ENCODE peak calls at places on chromosomes 13 and 19, in six cellular contexts. One of them, this sample, is unnamed.

GRCh38 chr13:21069561-21070004 is 8.2 kb upstream of the LATS2 start:
- DNase-seq in kidney glomerular epithelial cell: peak; percentile 73
- DNase-seq in activated naive CD8-positive, alpha-beta T cell treated with anti-CD3 and anti-CD28 coated beads, Interleukin-2, amount 10 ng/mL, durations not matched to agents 7 days and 5 days: no peak
- DNase-seq in stromal cell of bone marrow: peak; percentile 94
- DNase-seq in T follicular helper cell: no peak
- DNase-seq in anterior cingulate cortex: no peak
- DNase-seq in this sample: peak; percentile 94

GRCh38 chr13:59687028-59687427 is 476.7 kb downstream of the DIAPH3 start:
- DNase-seq in anterior cingulate cortex: no peak
- DNase-seq in stromal cell of bone marrow: no peak
- DNase-seq in kidney glomerular epithelial cell: no peak
- DNase-seq in T follicular helper cell: no peak
- DNase-seq in activated naive CD8-positive, alpha-beta T cell treated with anti-CD3 and anti-CD28 coated beads, Interleukin-2, amount 10 ng/mL, durations not matched to agents 7 days and 5 days: no peak
- DNase-seq in this sample: no peak

GRCh38 chr13:90430127-90430526 is 917.4 kb upstream of the MIR17HG start:
- DNase-seq in anterior cingulate cortex: no peak
- DNase-seq in activated naive CD8-positive, alpha-beta T cell treated with anti-CD3 and anti-CD28 coated beads, Interleukin-2, amount 10 ng/mL, durations not matched to agents 7 days and 5 days: no peak
- DNase-seq in T follicular helper cell: no peak
- DNase-seq in stromal cell of bone marrow: no peak
- DNase-seq in kidney glomerular epithelial cell: no peak
- DNase-seq in this sample: no peak

GRCh38 chr13:48862572-48862971 is 113.1 kb upstream of the FNDC3A start:
- DNase-seq in T follicular helper cell: no peak
- DNase-seq in activated naive CD8-positive, alpha-beta T cell treated with anti-CD3 and anti-CD28 coated beads, Interleukin-2, amount 10 ng/mL, durations not matched to agents 7 days and 5 days: no peak
- DNase-seq in kidney glomerular epithelial cell: no peak
- DNase-seq in anterior cingulate cortex: no peak
- DNase-seq in stromal cell of bone marrow: no peak
- DNase-seq in this sample: no peak

GRCh38 chr19:45296365-45296764 is 26.3 kb downstream of the CKM start:
- DNase-seq in T follicular helper cell: no peak
- DNase-seq in kidney glomerular epithelial cell: no peak
- DNase-seq in activated naive CD8-positive, alpha-beta T cell treated with anti-CD3 and anti-CD28 coated beads, Interleukin-2, amount 10 ng/mL, durations not matched to agents 7 days and 5 days: no peak
- DNase-seq in stromal cell of bone marrow: no peak
- DNase-seq in anterior cingulate cortex: no peak
- DNase-seq in this sample: no peak

GRCh38 chr13:45584816-45585215 is 30.7 kb downstream of the ERICH6B start:
- DNase-seq in anterior cingulate cortex: no peak
- DNase-seq in kidney glomerular epithelial cell: no peak
- DNase-seq in T follicular helper cell: no peak
- DNase-seq in activated naive CD8-positive, alpha-beta T cell treated with anti-CD3 and anti-CD28 coated beads, Interleukin-2, amount 10 ng/mL, durations not matched to agents 7 days and 5 days: no peak
- DNase-seq in stromal cell of bone marrow: no peak
- DNase-seq in this sample: no peak

GRCh38 chr19:37994823-37995130 is 87.8 kb downstream of the SIPA1L3 start:
- DNase-seq in T follicular helper cell: no peak
- DNase-seq in kidney glomerular epithelial cell: no peak
- DNase-seq in anterior cingulate cortex: no peak
- DNase-seq in stromal cell of bone marrow: no peak
- DNase-seq in activated naive CD8-positive, alpha-beta T cell treated with anti-CD3 and anti-CD28 coated beads, Interleukin-2, amount 10 ng/mL, durations not matched to agents 7 days and 5 days: no peak
- DNase-seq in this sample: no peak

GRCh38 chr19:52398091-52398461 is 427 bp downstream of the ZNF528 start:
- DNase-seq in activated naive CD8-positive, alpha-beta T cell treated with anti-CD3 and anti-CD28 coated beads, Interleukin-2, amount 10 ng/mL, durations not matched to agents 7 days and 5 days: no peak
- DNase-seq in T follicular helper cell: no peak
- DNase-seq in kidney glomerular epithelial cell: no peak
- DNase-seq in stromal cell of bone marrow: no peak
- DNase-seq in anterior cingulate cortex: no peak
- DNase-seq in this sample: no peak

GRCh38 chr19:48966541-48967345 is 1.6 kb downstream of the FTL start:
- DNase-seq in anterior cingulate cortex: no peak
- DNase-seq in kidney glomerular epithelial cell: no peak
- DNase-seq in stromal cell of bone marrow: no peak
- DNase-seq in activated naive CD8-positive, alpha-beta T cell treated with anti-CD3 and anti-CD28 coated beads, Interleukin-2, amount 10 ng/mL, durations not matched to agents 7 days and 5 days: no peak
- DNase-seq in T follicular helper cell: no peak
- DNase-seq in this sample: no peak

GRCh38 chr13:80360298-80360827 is 19.4 kb upstream of the SPRY2 start:
- DNase-seq in activated naive CD8-positive, alpha-beta T cell treated with anti-CD3 and anti-CD28 coated beads, Interleukin-2, amount 10 ng/mL, durations not matched to agents 7 days and 5 days: no peak
- DNase-seq in stromal cell of bone marrow: no peak
- DNase-seq in kidney glomerular epithelial cell: no peak
- DNase-seq in T follicular helper cell: no peak
- DNase-seq in anterior cingulate cortex: no peak
- DNase-seq in this sample: no peak

GRCh38 chr13:97130201-97130600 is 91.9 kb upstream of the MBNL2 start:
- DNase-seq in anterior cingulate cortex: no peak
- DNase-seq in kidney glomerular epithelial cell: no peak
- DNase-seq in stromal cell of bone marrow: no peak
- DNase-seq in activated naive CD8-positive, alpha-beta T cell treated with anti-CD3 and anti-CD28 coated beads, Interleukin-2, amount 10 ng/mL, durations not matched to agents 7 days and 5 days: no peak
- DNase-seq in T follicular helper cell: no peak
- DNase-seq in this sample: no peak

GRCh38 chr19:58380736-58381459 is at the start of gene ZNF837:
- DNase-seq in T follicular helper cell: peak; percentile 97
- DNase-seq in kidney glomerular epithelial cell: peak; percentile 99
- DNase-seq in activated naive CD8-positive, alpha-beta T cell treated with anti-CD3 and anti-CD28 coated beads, Interleukin-2, amount 10 ng/mL, durations not matched to agents 7 days and 5 days: peak; percentile 95
- DNase-seq in stromal cell of bone marrow: peak; percentile 100
- DNase-seq in anterior cingulate cortex: peak; percentile 97
- DNase-seq in this sample: peak; percentile 100

GRCh38 chr19:9295411-9295849 is 14.2 kb downstream of the ZNF699 start:
- DNase-seq in stromal cell of bone marrow: no peak
- DNase-seq in activated naive CD8-positive, alpha-beta T cell treated with anti-CD3 and anti-CD28 coated beads, Interleukin-2, amount 10 ng/mL, durations not matched to agents 7 days and 5 days: no peak
- DNase-seq in T follicular helper cell: no peak
- DNase-seq in kidney glomerular epithelial cell: no peak
- DNase-seq in anterior cingulate cortex: no peak
- DNase-seq in this sample: no peak

GRCh38 chr19:7333198-7334118 is 15.3 kb upstream of the ARHGEF18 start:
- DNase-seq in kidney glomerular epithelial cell: no peak
- DNase-seq in anterior cingulate cortex: no peak
- DNase-seq in activated naive CD8-positive, alpha-beta T cell treated with anti-CD3 and anti-CD28 coated beads, Interleukin-2, amount 10 ng/mL, durations not matched to agents 7 days and 5 days: no peak
- DNase-seq in T follicular helper cell: no peak
- DNase-seq in stromal cell of bone marrow: no peak
- DNase-seq in this sample: no peak

GRCh38 chr19:24029941-24030636 is 56.9 kb upstream of the ZNF254 start:
- DNase-seq in activated naive CD8-positive, alpha-beta T cell treated with anti-CD3 and anti-CD28 coated beads, Interleukin-2, amount 10 ng/mL, durations not matched to agents 7 days and 5 days: no peak
- DNase-seq in stromal cell of bone marrow: no peak
- DNase-seq in kidney glomerular epithelial cell: no peak
- DNase-seq in T follicular helper cell: no peak
- DNase-seq in anterior cingulate cortex: no peak
- DNase-seq in this sample: no peak

GRCh38 chr13:109665781-109666249 is 120.6 kb downstream of the IRS2 start:
- DNase-seq in T follicular helper cell: no peak
- DNase-seq in kidney glomerular epithelial cell: no peak
- DNase-seq in anterior cingulate cortex: no peak
- DNase-seq in activated naive CD8-positive, alpha-beta T cell treated with anti-CD3 and anti-CD28 coated beads, Interleukin-2, amount 10 ng/mL, durations not matched to agents 7 days and 5 days: no peak
- DNase-seq in stromal cell of bone marrow: no peak
- DNase-seq in this sample: no peak

GRCh38 chr19:14979498-14980255 is at the start of gene SLC1A6:
- DNase-seq in activated naive CD8-positive, alpha-beta T cell treated with anti-CD3 and anti-CD28 coated beads, Interleukin-2, amount 10 ng/mL, durations not matched to agents 7 days and 5 days: peak; percentile 34
- DNase-seq in kidney glomerular epithelial cell: no peak
- DNase-seq in stromal cell of bone marrow: no peak
- DNase-seq in T follicular helper cell: no peak
- DNase-seq in anterior cingulate cortex: no peak
- DNase-seq in this sample: no peak

GRCh38 chr13:79674765-79675515 is 194.0 kb downstream of the NDFIP2 start:
- DNase-seq in stromal cell of bone marrow: no peak
- DNase-seq in kidney glomerular epithelial cell: no peak
- DNase-seq in activated naive CD8-positive, alpha-beta T cell treated with anti-CD3 and anti-CD28 coated beads, Interleukin-2, amount 10 ng/mL, durations not matched to agents 7 days and 5 days: no peak
- DNase-seq in anterior cingulate cortex: no peak
- DNase-seq in T follicular helper cell: no peak
- DNase-seq in this sample: no peak

GRCh38 chr19:45138303-45138751 is 22.5 kb downstream of the NKPD1 start:
- DNase-seq in T follicular helper cell: no peak
- DNase-seq in anterior cingulate cortex: no peak
- DNase-seq in stromal cell of bone marrow: no peak
- DNase-seq in kidney glomerular epithelial cell: no peak
- DNase-seq in activated naive CD8-positive, alpha-beta T cell treated with anti-CD3 and anti-CD28 coated beads, Interleukin-2, amount 10 ng/mL, durations not matched to agents 7 days and 5 days: no peak
- DNase-seq in this sample: no peak

GRCh38 chr19:4581381-4582111 is 22.1 kb upstream of the SEMA6B start:
- DNase-seq in T follicular helper cell: no peak
- DNase-seq in anterior cingulate cortex: no peak
- DNase-seq in activated naive CD8-positive, alpha-beta T cell treated with anti-CD3 and anti-CD28 coated beads, Interleukin-2, amount 10 ng/mL, durations not matched to agents 7 days and 5 days: no peak
- DNase-seq in kidney glomerular epithelial cell: no peak
- DNase-seq in stromal cell of bone marrow: no peak
- DNase-seq in this sample: no peak

GRCh38 chr13:75738841-75739240 is 102.7 kb downstream of the LMO7 start:
- DNase-seq in T follicular helper cell: no peak
- DNase-seq in anterior cingulate cortex: no peak
- DNase-seq in kidney glomerular epithelial cell: no peak
- DNase-seq in activated naive CD8-positive, alpha-beta T cell treated with anti-CD3 and anti-CD28 coated beads, Interleukin-2, amount 10 ng/mL, durations not matched to agents 7 days and 5 days: no peak
- DNase-seq in stromal cell of bone marrow: no peak
- DNase-seq in this sample: no peak

GRCh38 chr13:94967183-94968039 is 255.1 kb upstream of the SOX21 start:
- DNase-seq in activated naive CD8-positive, alpha-beta T cell treated with anti-CD3 and anti-CD28 coated beads, Interleukin-2, amount 10 ng/mL, durations not matched to agents 7 days and 5 days: peak; percentile 49
- DNase-seq in stromal cell of bone marrow: no peak
- DNase-seq in anterior cingulate cortex: no peak
- DNase-seq in kidney glomerular epithelial cell: no peak
- DNase-seq in T follicular helper cell: no peak
- DNase-seq in this sample: no peak

GRCh38 chr13:46476174-46476573 is 76.8 kb upstream of the LRCH1 start:
- DNase-seq in activated naive CD8-positive, alpha-beta T cell treated with anti-CD3 and anti-CD28 coated beads, Interleukin-2, amount 10 ng/mL, durations not matched to agents 7 days and 5 days: no peak
- DNase-seq in stromal cell of bone marrow: no peak
- DNase-seq in kidney glomerular epithelial cell: no peak
- DNase-seq in anterior cingulate cortex: no peak
- DNase-seq in T follicular helper cell: no peak
- DNase-seq in this sample: no peak

GRCh38 chr19:2266183-2266993 is 10.2 kb upstream of the JSRP1 start:
- DNase-seq in stromal cell of bone marrow: peak; percentile 68
- DNase-seq in kidney glomerular epithelial cell: peak; percentile 47
- DNase-seq in anterior cingulate cortex: peak; percentile 24
- DNase-seq in activated naive CD8-positive, alpha-beta T cell treated with anti-CD3 and anti-CD28 coated beads, Interleukin-2, amount 10 ng/mL, durations not matched to agents 7 days and 5 days: no peak
- DNase-seq in T follicular helper cell: no peak
- DNase-seq in this sample: no peak

GRCh38 chr19:5123646-5124045 is 154.7 kb downstream of the KDM4B start:
- DNase-seq in stromal cell of bone marrow: no peak
- DNase-seq in kidney glomerular epithelial cell: no peak
- DNase-seq in anterior cingulate cortex: no peak
- DNase-seq in activated naive CD8-positive, alpha-beta T cell treated with anti-CD3 and anti-CD28 coated beads, Interleukin-2, amount 10 ng/mL, durations not matched to agents 7 days and 5 days: no peak
- DNase-seq in T follicular helper cell: no peak
- DNase-seq in this sample: no peak

GRCh38 chr19:41226053-41226873 is 7.2 kb downstream of the AXL start:
- DNase-seq in kidney glomerular epithelial cell: peak; percentile 92
- DNase-seq in stromal cell of bone marrow: peak; percentile 67
- DNase-seq in anterior cingulate cortex: peak; percentile 17
- DNase-seq in T follicular helper cell: peak; percentile 19
- DNase-seq in activated naive CD8-positive, alpha-beta T cell treated with anti-CD3 and anti-CD28 coated beads, Interleukin-2, amount 10 ng/mL, durations not matched to agents 7 days and 5 days: peak; percentile 60
- DNase-seq in this sample: peak; percentile 85

GRCh38 chr19:51356159-51356801 is 9.9 kb downstream of the ETFB start:
- DNase-seq in anterior cingulate cortex: no peak
- DNase-seq in stromal cell of bone marrow: no peak
- DNase-seq in activated naive CD8-positive, alpha-beta T cell treated with anti-CD3 and anti-CD28 coated beads, Interleukin-2, amount 10 ng/mL, durations not matched to agents 7 days and 5 days: no peak
- DNase-seq in T follicular helper cell: no peak
- DNase-seq in kidney glomerular epithelial cell: no peak
- DNase-seq in this sample: no peak

GRCh38 chr13:30844548-30845296 is 61.3 kb upstream of the MEDAG start:
- DNase-seq in activated naive CD8-positive, alpha-beta T cell treated with anti-CD3 and anti-CD28 coated beads, Interleukin-2, amount 10 ng/mL, durations not matched to agents 7 days and 5 days: no peak
- DNase-seq in kidney glomerular epithelial cell: no peak
- DNase-seq in anterior cingulate cortex: no peak
- DNase-seq in T follicular helper cell: no peak
- DNase-seq in stromal cell of bone marrow: no peak
- DNase-seq in this sample: no peak

GRCh38 chr13:28492527-28493367 is 2.2 kb downstream of the FLT1 start:
- DNase-seq in anterior cingulate cortex: no peak
- DNase-seq in T follicular helper cell: peak; percentile 25
- DNase-seq in activated naive CD8-positive, alpha-beta T cell treated with anti-CD3 and anti-CD28 coated beads, Interleukin-2, amount 10 ng/mL, durations not matched to agents 7 days and 5 days: no peak
- DNase-seq in kidney glomerular epithelial cell: no peak
- DNase-seq in stromal cell of bone marrow: no peak
- DNase-seq in this sample: no peak

GRCh38 chr13:34942732-34943674 is 933 bp downstream of the NBEA start:
- DNase-seq in kidney glomerular epithelial cell: no peak
- DNase-seq in T follicular helper cell: no peak
- DNase-seq in stromal cell of bone marrow: no peak
- DNase-seq in anterior cingulate cortex: no peak
- DNase-seq in activated naive CD8-positive, alpha-beta T cell treated with anti-CD3 and anti-CD28 coated beads, Interleukin-2, amount 10 ng/mL, durations not matched to agents 7 days and 5 days: peak; percentile 43
- DNase-seq in this sample: no peak

GRCh38 chr13:44853641-44854040 is 135.6 kb downstream of the NUFIP1 start:
- DNase-seq in T follicular helper cell: no peak
- DNase-seq in kidney glomerular epithelial cell: peak; percentile 71
- DNase-seq in anterior cingulate cortex: no peak
- DNase-seq in activated naive CD8-positive, alpha-beta T cell treated with anti-CD3 and anti-CD28 coated beads, Interleukin-2, amount 10 ng/mL, durations not matched to agents 7 days and 5 days: no peak
- DNase-seq in stromal cell of bone marrow: no peak
- DNase-seq in this sample: no peak

GRCh38 chr19:55611300-55611982 is 6.0 kb downstream of the ZNF865 start:
- DNase-seq in activated naive CD8-positive, alpha-beta T cell treated with anti-CD3 and anti-CD28 coated beads, Interleukin-2, amount 10 ng/mL, durations not matched to agents 7 days and 5 days: no peak
- DNase-seq in stromal cell of bone marrow: no peak
- DNase-seq in anterior cingulate cortex: no peak
- DNase-seq in T follicular helper cell: no peak
- DNase-seq in kidney glomerular epithelial cell: no peak
- DNase-seq in this sample: no peak

GRCh38 chr19:10363789-10364281 is 16.5 kb downstream of the TYK2 start:
- DNase-seq in T follicular helper cell: no peak
- DNase-seq in anterior cingulate cortex: no peak
- DNase-seq in kidney glomerular epithelial cell: no peak
- DNase-seq in activated naive CD8-positive, alpha-beta T cell treated with anti-CD3 and anti-CD28 coated beads, Interleukin-2, amount 10 ng/mL, durations not matched to agents 7 days and 5 days: no peak
- DNase-seq in stromal cell of bone marrow: no peak
- DNase-seq in this sample: no peak

GRCh38 chr13:111913790-111914189 is 153.2 kb upstream of the SOX1 start:
- DNase-seq in kidney glomerular epithelial cell: no peak
- DNase-seq in stromal cell of bone marrow: no peak
- DNase-seq in anterior cingulate cortex: no peak
- DNase-seq in T follicular helper cell: no peak
- DNase-seq in activated naive CD8-positive, alpha-beta T cell treated with anti-CD3 and anti-CD28 coated beads, Interleukin-2, amount 10 ng/mL, durations not matched to agents 7 days and 5 days: no peak
- DNase-seq in this sample: no peak

GRCh38 chr19:10000171-10000826 is 10.0 kb downstream of the COL5A3 start:
- DNase-seq in activated naive CD8-positive, alpha-beta T cell treated with anti-CD3 and anti-CD28 coated beads, Interleukin-2, amount 10 ng/mL, durations not matched to agents 7 days and 5 days: peak; percentile 70
- DNase-seq in stromal cell of bone marrow: peak; percentile 27
- DNase-seq in T follicular helper cell: peak; percentile 48
- DNase-seq in anterior cingulate cortex: peak; percentile 49
- DNase-seq in kidney glomerular epithelial cell: peak; percentile 16
- DNase-seq in this sample: peak; percentile 54

GRCh38 chr19:44955500-44956439 is 590 bp downstream of the CLPTM1 start:
- DNase-seq in stromal cell of bone marrow: no peak
- DNase-seq in anterior cingulate cortex: no peak
- DNase-seq in kidney glomerular epithelial cell: no peak
- DNase-seq in T follicular helper cell: no peak
- DNase-seq in activated naive CD8-positive, alpha-beta T cell treated with anti-CD3 and anti-CD28 coated beads, Interleukin-2, amount 10 ng/mL, durations not matched to agents 7 days and 5 days: no peak
- DNase-seq in this sample: no peak

GRCh38 chr19:1019980-1020867 is 699 bp downstream of the TMEM259 start:
- DNase-seq in T follicular helper cell: peak; percentile 38
- DNase-seq in stromal cell of bone marrow: no peak
- DNase-seq in activated naive CD8-positive, alpha-beta T cell treated with anti-CD3 and anti-CD28 coated beads, Interleukin-2, amount 10 ng/mL, durations not matched to agents 7 days and 5 days: no peak
- DNase-seq in kidney glomerular epithelial cell: no peak
- DNase-seq in anterior cingulate cortex: no peak
- DNase-seq in this sample: no peak

GRCh38 chr19:6236310-6237291 is 43.2 kb downstream of the MLLT1 start:
- DNase-seq in T follicular helper cell: no peak
- DNase-seq in anterior cingulate cortex: no peak
- DNase-seq in kidney glomerular epithelial cell: no peak
- DNase-seq in stromal cell of bone marrow: no peak
- DNase-seq in activated naive CD8-positive, alpha-beta T cell treated with anti-CD3 and anti-CD28 coated beads, Interleukin-2, amount 10 ng/mL, durations not matched to agents 7 days and 5 days: no peak
- DNase-seq in this sample: no peak

This sample was measured in GM04504.